ENCODE peak calls at places on chromosomes 3 and 15, in five cellular contexts. C is suprapubic skin; I is heart left ventricle; Q is CD4-positive, CD25-positive, alpha-beta regulatory T cell; H is left ventricle myocardium inferior. W is an unnamed sample.

GRCh38 chr3:33954956-33955355 is 156.5 kb downstream of the PDCD6IP start:
- DNase-seq in I (no peak), Q (no peak), C (no peak), H (no peak), W (no peak)

GRCh38 chr3:138082992-138083386 is 32.4 kb downstream of the DZIP1L start:
- DNase-seq in I (no peak), C (no peak), H (no peak), Q (no peak), W (no peak)

GRCh38 chr3:908839-909238 is 184.0 kb upstream of the CNTN6 start:
- DNase-seq in H (no peak), Q (no peak), I (no peak), C (no peak), W (no peak)

GRCh38 chr15:94584833-94585244 is 353.5 kb downstream of the MCTP2 start:
- DNase-seq in Q (peak; percentile 66), C (no peak), I (no peak), H (no peak), W (no peak)

GRCh38 chr3:116444099-116444700 is 1.1 kb downstream of the LSAMP start:
- DNase-seq in C (no peak), Q (no peak), H (no peak), I (no peak), W (no peak)

GRCh38 chr3:183515968-183516851 is 39.3 kb downstream of the KLHL6 start:
- DNase-seq in I (no peak), C (no peak), H (no peak), Q (peak; percentile 89), W (no peak)

GRCh38 chr3:58200121-58200709 is 10.6 kb downstream of the DNASE1L3 start:
- DNase-seq in I (no peak), H (no peak), C (no peak), Q (no peak), W (no peak)

GRCh38 chr15:32878849-32879795 is 161.3 kb downstream of the GREM1 start:
- DNase-seq in C (no peak), Q (no peak), H (no peak), I (no peak), W (no peak)

GRCh38 chr3:187975571-187976360 is 178.2 kb upstream of the LPP start:
- DNase-seq in I (peak; percentile 38), C (peak; percentile 82), Q (peak; percentile 52), H (peak; percentile 21), W (peak; percentile 79)

DNA sequence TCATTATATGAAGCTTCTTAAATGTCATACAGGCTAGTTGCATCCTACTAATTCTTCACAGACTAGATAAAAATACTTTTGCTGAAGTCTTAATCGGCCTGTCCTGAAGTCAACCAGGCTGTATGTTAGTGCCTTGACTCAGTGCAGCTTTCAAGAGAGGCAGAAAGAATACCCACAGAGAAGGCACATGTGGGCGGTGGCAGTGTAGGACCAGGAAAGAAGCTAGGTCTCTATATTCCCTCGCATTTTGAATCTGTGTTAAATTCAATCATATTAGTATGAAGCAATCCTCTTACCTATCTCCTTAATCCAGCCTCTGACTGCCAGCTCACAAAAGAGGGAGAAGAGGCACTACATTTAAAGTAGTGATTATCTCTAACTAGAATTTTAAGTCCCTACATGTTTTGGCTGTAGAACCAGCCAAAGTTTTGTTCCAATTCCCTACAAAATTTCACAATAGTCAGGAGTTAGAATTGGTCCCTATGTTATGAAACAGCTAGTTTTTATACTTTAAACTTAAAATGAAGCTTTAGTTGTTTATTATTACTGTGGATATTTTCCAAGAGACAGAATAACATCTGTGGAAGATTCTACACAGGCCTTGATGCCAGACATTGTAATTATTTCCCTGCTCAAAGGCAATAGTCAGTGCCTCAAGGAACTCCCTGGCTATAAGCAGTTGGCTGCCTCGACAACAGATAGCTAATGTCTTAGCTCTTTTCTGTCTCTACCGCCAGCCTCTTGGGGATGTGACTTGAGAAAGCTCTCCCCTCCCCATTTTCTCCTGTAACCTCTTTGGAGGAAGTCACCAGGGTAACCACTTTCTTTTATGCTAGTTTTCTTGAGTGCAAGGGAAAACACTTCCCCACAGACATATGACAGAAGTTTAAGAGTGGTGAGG is 31.9 kb downstream of the CRTC3 start:
- DNase-seq in H (no peak), I (no peak), Q (peak; percentile 77), C (no peak), W (no peak)
- H3K27ac ChIP-seq in H (peak overlapping the region; percentile 93), I (peak overlapping the region; percentile 86), Q (peak overlapping the region; percentile 71), C (peak overlapping the region; percentile 80), W (peak overlapping the region; percentile 38)

GRCh38 chr3:113834983-113835382 is 3.6 kb upstream of the GRAMD1C start:
- DNase-seq in H (no peak), C (no peak), I (no peak), Q (no peak), W (no peak)

GRCh38 chr3:113839551-113839950 is 963 bp downstream of the GRAMD1C start:
- DNase-seq in H (no peak), Q (no peak), C (no peak), I (no peak), W (no peak)

GRCh38 chr3:113838631-113839209 is at the start of gene GRAMD1C:
- DNase-seq in H (peak; percentile 86), Q (peak; percentile 90), C (peak; percentile 91), I (peak; percentile 89), W (peak; percentile 96)
- H3K4me3 ChIP-seq in H (peak within 1 kb of the TSS; percentile 70), Q (peak within 1 kb of the TSS; percentile 69), C (peak within 1 kb of the TSS; percentile 61), I (peak within 1 kb of the TSS; percentile 59), W (peak within 1 kb of the TSS; percentile 89)

GRCh38 chr3:189121088-189121487 is 50.7 kb upstream of the TPRG1 start:
- DNase-seq in H (no peak), Q (no peak), C (no peak), I (no peak), W (no peak)

GRCh38 chr3:189122120-189122519 is 49.7 kb upstream of the TPRG1 start:
- DNase-seq in I (no peak), Q (no peak), C (no peak), H (no peak), W (no peak)

GRCh38 chr3:189118896-189119295 is 52.9 kb upstream of the TPRG1 start:
- DNase-seq in C (no peak), Q (no peak), H (no peak), I (no peak), W (no peak)

GRCh38 chr3:189122526-189123205 is 49.1 kb upstream of the TPRG1 start:
- DNase-seq in Q (no peak), H (no peak), C (no peak), I (no peak), W (no peak)

GRCh38 chr3:189119947-189120346 is 51.8 kb upstream of the TPRG1 start:
- DNase-seq in Q (no peak), H (no peak), I (no peak), C (no peak), W (no peak)
- H3K27ac ChIP-seq in Q (no peak overlapping the region), H (no peak overlapping the region), I (no peak overlapping the region), C (peak overlapping the region; percentile 82), W (no peak overlapping the region)

GRCh38 chr3:177820683-177821316 is 623.5 kb upstream of the TBL1XR1 start:
- DNase-seq in Q (no peak), H (no peak), I (no peak), C (no peak), W (no peak)

GRCh38 chr3:177813322-177813721 is 616.0 kb upstream of the TBL1XR1 start:
- DNase-seq in Q (no peak), H (peak; percentile 48), I (peak; percentile 75), C (no peak), W (no peak)

GRCh38 chr3:177817746-177818145 is 620.5 kb upstream of the TBL1XR1 start:
- DNase-seq in Q (no peak), H (no peak), I (no peak), C (no peak), W (no peak)

GRCh38 chr3:177818712-177819111 is 621.4 kb upstream of the TBL1XR1 start:
- DNase-seq in H (no peak), Q (no peak), C (no peak), I (no peak), W (no peak)

GRCh38 chr3:177816667-177817208 is 619.5 kb upstream of the TBL1XR1 start:
- DNase-seq in C (no peak), Q (no peak), I (no peak), H (no peak), W (no peak)
- H3K4me3 ChIP-seq in C (no peak overlapping the region), Q (no peak overlapping the region), I (no peak overlapping the region), H (no peak overlapping the region), W (peak overlapping the region; percentile 29)

GRCh38 chr15:51737538-51738305 is at the start of gene LYSMD2:
- DNase-seq in H (peak; percentile 88), Q (peak; percentile 72), I (peak; percentile 90), C (peak; percentile 87), W (peak; percentile 94)
- H3K27ac ChIP-seq in H (peak within 1 kb of the TSS; percentile 92), Q (peak within 1 kb of the TSS; percentile 90), I (peak within 1 kb of the TSS; percentile 90), C (peak within 1 kb of the TSS; percentile 82), W (peak within 1 kb of the TSS; percentile 78)

GRCh38 chr3:150249776-150250175 is 158.3 kb upstream of the TSC22D2 start:
- DNase-seq in I (no peak), C (no peak), H (no peak), Q (no peak), W (no peak)

GRCh38 chr3:150251187-150251592 is 156.9 kb upstream of the TSC22D2 start:
- DNase-seq in Q (no peak), C (no peak), H (no peak), I (no peak), W (no peak)

GRCh38 chr3:150247456-150247855 is 160.6 kb upstream of the TSC22D2 start:
- DNase-seq in C (no peak), Q (no peak), I (no peak), H (no peak), W (no peak)

GRCh38 chr3:150248116-150248864 is 159.8 kb upstream of the TSC22D2 start:
- DNase-seq in C (no peak), I (no peak), H (no peak), Q (no peak), W (no peak)

DNA sequence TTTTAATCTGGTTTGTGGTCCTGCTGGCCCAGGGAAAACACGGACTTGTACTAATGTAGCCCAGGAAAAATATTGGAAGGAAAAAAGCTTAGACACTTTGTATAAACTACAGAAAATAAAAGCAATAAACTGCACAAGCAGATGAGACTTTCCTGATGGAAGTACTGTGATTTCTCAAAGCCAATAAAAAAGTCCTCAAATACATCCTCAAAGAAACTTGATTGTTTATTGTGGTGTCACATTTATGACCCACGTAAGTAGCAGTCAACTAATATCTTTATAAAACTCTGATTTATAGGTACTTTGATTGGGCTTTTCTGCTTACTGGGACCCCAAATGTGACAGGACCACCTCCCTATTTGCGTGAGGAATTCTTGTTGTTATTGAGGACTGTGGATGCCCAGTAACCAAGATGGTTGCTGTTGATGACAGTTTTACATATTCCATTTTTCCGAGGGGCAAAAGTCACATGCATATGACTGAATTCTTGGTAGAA is 159.2 kb upstream of the TSC22D2 start:
- DNase-seq in Q (no peak), H (no peak), I (no peak), C (no peak), W (no peak)
- H3K4me3 ChIP-seq in Q (no peak overlapping the region), H (no peak overlapping the region), I (no peak overlapping the region), C (no peak overlapping the region), W (no peak overlapping the region)

GRCh38 chr15:38714309-38715072 is 149.9 kb upstream of the RASGRP1 start:
- DNase-seq in C (no peak), Q (no peak), I (no peak), H (no peak), W (no peak)
- H3K27ac ChIP-seq in C (no peak overlapping the region), Q (no peak overlapping the region), I (no peak overlapping the region), H (no peak overlapping the region), W (no peak overlapping the region)

W was measured in kidney.